ENCODE peak calls at places on chromosome 9, in four cellular contexts. U is activated effector memory CD4-positive, alpha-beta T cell treated with anti-CD3 and anti-CD28 coated beads, Interleukin-2, amount 50 U/mL, for 16 hours; E is WTC11; X is stimulated activated CD8-positive, alpha-beta memory T cell treated with anti-CD3 and anti-CD28 coated beads, Interleukin-7, amount 100 ng/mL, for 24 hours. Y is an unnamed sample.

GRCh38 chr9:38622083-38622674 is 1.8 kb upstream of the ANKRD18A start:
- DNase-seq in U (peak), E (peak), X (no peak), Y (no peak)

GRCh38 chr9:85431396-85432102 is 310.2 kb downstream of the AGTPBP1 start:
- DNase-seq in U (no peak), E (no peak), X (no peak), Y (no peak)

GRCh38 chr9:15572200-15572599 is 19.4 kb downstream of the CCDC171 start:
- DNase-seq in U (no peak), E (no peak), X (no peak), Y (no peak)

GRCh38 chr9:89226076-89226475 is 47.5 kb upstream of the SHC3 start:
- DNase-seq in U (no peak), E (peak), X (no peak), Y (no peak)

GRCh38 chr9:75087824-75088645 is at the start of the genes NMRK1 and OSTF1:
- DNase-seq in U (peak), E (peak), X (peak), Y (peak)

GRCh38 chr9:8649157-8649556 is 849.6 kb upstream of the DMAC1 start:
- DNase-seq in U (no peak), E (no peak), X (no peak), Y (no peak)

GRCh38 chr9:95171001-95171400 is 146.5 kb downstream of the FANCC start:
- DNase-seq in U (no peak), E (no peak), X (no peak), Y (no peak)

GRCh38 chr9:7174884-7175283 is 417.1 kb downstream of the KDM4C start:
- DNase-seq in U (no peak), E (peak), X (no peak), Y (no peak)

Y was measured in activated CD4-positive, alpha-beta T cell treated with anti-CD3 and anti-CD28 coated beads for 24 hours.